ENCODE peak calls at places on chromosomes 6 and 20, in eight cellular contexts. V, Y, O, D, E, C, X and B are unnamed samples.
A peak's percentile ranks its signal among the peaks of the same experiment; 100 is the strongest.

GRCh38 chr6:133990321-133990720 is 37.3 kb downstream of the TBPL1 start:
- DNase-seq in X (no peak), V (no peak), C (no peak), D (no peak), E (no peak), Y (no peak), O (no peak), B (no peak)

GRCh38 chr6:111173946-111174345 is 86.6 kb downstream of the SLC16A10 start:
- DNase-seq in V (no peak), Y (no peak), D (no peak), E (no peak), C (no peak), X (no peak), O (no peak), B (no peak)

GRCh38 chr6:7590918-7591302 is 912 bp downstream of the SNRNP48 start:
- DNase-seq in C (peak; percentile 35), E (peak; percentile 51), Y (peak; percentile 22), X (no peak), D (no peak), O (peak; percentile 49), V (no peak), B (no peak)

GRCh38 chr6:64949257-64949656 is 757.8 kb downstream of the EYS start:
- DNase-seq in X (no peak), V (no peak), C (no peak), E (no peak), Y (no peak), O (no peak), D (no peak), B (no peak)

GRCh38 chr6:109893606-109894005 is 84.5 kb upstream of the GPR6 start:
- DNase-seq in E (peak; percentile 46), Y (no peak), O (no peak), V (no peak), C (no peak), X (no peak), D (no peak), B (no peak)

GRCh38 chr20:60465993-60466682 is 507.9 kb downstream of the CDH26 start:
- DNase-seq in X (no peak), V (no peak), O (no peak), C (no peak), E (no peak), D (no peak), Y (no peak), B (no peak)

GRCh38 chr6:99905209-99906106 is 88.6 kb downstream of the MCHR2 start:
- DNase-seq in O (peak; percentile 67), X (no peak), D (no peak), Y (peak; percentile 36), V (peak; percentile 7), C (no peak), E (peak; percentile 60), B (peak; percentile 24)

GRCh38 chr20:24157213-24157612 is 168.6 kb upstream of the GGTLC1 start:
- DNase-seq in X (no peak), E (no peak), C (no peak), O (no peak), D (no peak), Y (no peak), V (no peak), B (no peak)

GRCh38 chr6:143973097-143973979 is 34.7 kb downstream of the PLAGL1 start:
- DNase-seq in D (no peak), X (no peak), Y (no peak), C (no peak), O (no peak), V (no peak), E (no peak), B (no peak)

GRCh38 chr20:3251806-3252205 is 12.8 kb upstream of the SLC4A11 start:
- DNase-seq in C (peak; percentile 75), V (no peak), E (no peak), O (no peak), D (no peak), Y (peak; percentile 50), X (no peak), B (no peak)

GRCh38 chr6:20716865-20717264 is 182.6 kb downstream of the CDKAL1 start:
- DNase-seq in D (no peak), X (no peak), C (no peak), V (no peak), E (no peak), O (no peak), Y (no peak), B (no peak)

GRCh38 chr6:113786168-113786567 is 71.0 kb upstream of the MARCKS start:
- DNase-seq in V (no peak), D (no peak), O (no peak), Y (no peak), X (no peak), C (no peak), E (no peak), B (no peak)

GRCh38 chr6:139392834-139393233 is 18.4 kb upstream of the CITED2 start:
- DNase-seq in C (no peak), V (no peak), X (no peak), O (no peak), E (peak; percentile 33), Y (peak; percentile 76), D (no peak), B (no peak)

GRCh38 chr20:18839507-18840247 is 26.1 kb downstream of the SCP2D1 start:
- DNase-seq in E (peak; percentile 4), Y (no peak), V (no peak), D (no peak), X (no peak), O (no peak), C (no peak), B (no peak)

GRCh38 chr20:57882451-57883161 is 172.8 kb upstream of the PMEPA1 start:
- DNase-seq in X (no peak), V (no peak), O (no peak), C (no peak), Y (peak; percentile 40), D (peak; percentile 48), E (no peak), B (no peak)

GRCh38 chr20:53736122-53736756 is 142.6 kb upstream of the ZNF217 start:
- DNase-seq in E (no peak), D (no peak), O (peak; percentile 51), C (no peak), X (no peak), Y (peak; percentile 67), V (no peak), B (peak; percentile 66)

GRCh38 chr20:53736757-53737403 is 143.2 kb upstream of the ZNF217 start:
- DNase-seq in E (peak; percentile 90), C (no peak), D (no peak), Y (peak; percentile 67), X (no peak), V (no peak), O (peak; percentile 41), B (no peak)

GRCh38 chr20:53737404-53738038 is 143.9 kb upstream of the ZNF217 start:
- DNase-seq in Y (peak; percentile 51), E (peak; percentile 71), X (no peak), O (peak; percentile 12), D (no peak), C (no peak), V (no peak), B (no peak)

GRCh38 chr20:53734006-53734688 is 140.5 kb upstream of the ZNF217 start:
- DNase-seq in O (no peak), D (no peak), Y (peak; percentile 27), X (no peak), E (no peak), C (no peak), V (no peak), B (no peak)

DNA sequence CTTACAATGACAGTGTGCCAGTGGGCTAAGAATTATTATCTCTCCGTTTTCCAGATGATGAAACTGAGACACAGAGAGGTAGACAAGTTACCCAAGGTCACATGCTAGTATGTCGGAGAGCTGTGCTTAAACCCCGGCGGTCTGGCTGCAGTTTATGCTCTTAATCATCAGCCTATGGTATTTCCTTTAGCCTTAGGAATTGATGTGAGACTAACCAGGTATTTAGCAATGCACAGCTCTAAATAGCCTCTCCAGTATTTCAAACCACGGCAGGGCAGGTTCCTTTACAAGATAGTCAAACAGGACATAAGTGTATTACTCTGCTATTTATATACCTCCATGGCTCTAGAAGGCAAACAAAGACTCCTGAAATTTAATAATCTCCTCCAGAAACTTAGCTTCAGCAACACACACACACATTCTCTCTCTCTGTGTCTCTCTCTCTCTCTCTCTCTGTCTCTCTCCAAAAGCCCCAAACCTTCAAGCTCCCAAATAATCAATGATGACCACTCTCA is 142.0 kb upstream of the ZNF217 start:
- DNase-seq in V (peak; percentile 93), X (no peak), E (peak; percentile 86), D (no peak), C (no peak), O (peak; percentile 96), Y (peak; percentile 99), B (peak; percentile 88)
- TF ChIP-seq CTCF in V (no peak), X (no peak), E (no peak), D (no peak), C (no peak), O (no peak), Y (no peak), B (no peak)

GRCh38 chr6:14871196-14871595 is 374.7 kb upstream of the JARID2 start:
- DNase-seq in X (peak; percentile 79), C (no peak), Y (peak; percentile 44), O (peak; percentile 59), D (no peak), V (no peak), E (no peak), B (no peak)
- H3K4me3 ChIP-seq in X (no peak overlapping the region), C (no peak overlapping the region), Y (no peak overlapping the region), O (no peak overlapping the region), D (no peak overlapping the region), V (no peak overlapping the region), E (no peak overlapping the region), B (no peak overlapping the region)

GRCh38 chr6:6376845-6377244 is 56.4 kb upstream of the F13A1 start:
- DNase-seq in E (no peak), D (no peak), V (no peak), O (no peak), Y (no peak), X (no peak), C (no peak), B (no peak)
- TF ChIP-seq CTCF in E (no peak), D (no peak), V (no peak), O (no peak), Y (no peak), X (no peak), C (no peak), B (no peak)

GRCh38 chr6:14276667-14277404 is 159.3 kb downstream of the CD83 start:
- DNase-seq in Y (peak; percentile 61), X (no peak), C (no peak), V (no peak), E (peak; percentile 47), D (no peak), O (no peak), B (no peak)
- H3K4me3 ChIP-seq in Y (no peak overlapping the region), X (no peak overlapping the region), C (no peak overlapping the region), V (no peak overlapping the region), E (no peak overlapping the region), D (no peak overlapping the region), O (no peak overlapping the region), B (no peak overlapping the region)